ENCODE peak calls at places on chromosomes 16 and 17, in nine cellular contexts. J, H, S, P, A, F, Y, Q and X are unnamed samples.

GRCh38 chr17:81336930-81337325 is 41.8 kb upstream of the SLC38A10 start:
- DNase-seq in F (peak; percentile 65), J (no peak), H (peak; percentile 14), Q (no peak), S (no peak), A (no peak), Y (no peak), P (peak; percentile 67), X (no peak)

GRCh38 chr17:50467114-50467854 is 1.4 kb downstream of the CHAD start:
- DNase-seq in F (peak; percentile 40), Q (no peak), H (no peak), S (no peak), P (peak; percentile 43), A (no peak), J (no peak), Y (no peak), X (no peak)

GRCh38 chr17:58679263-58680037 is 12.4 kb downstream of the TEX14 start:
- DNase-seq in Y (no peak), H (no peak), A (no peak), J (peak; percentile 49), S (peak; percentile 78), P (no peak), F (no peak), Q (no peak), X (peak; percentile 75)

GRCh38 chr17:57762375-57762916 is 17.3 kb upstream of the CCDC182 start:
- DNase-seq in S (no peak), Y (no peak), Q (no peak), F (no peak), H (no peak), J (peak; percentile 43), P (no peak), A (no peak), X (no peak)

GRCh38 chr17:8475820-8476219 is 40.1 kb downstream of the NDEL1 start:
- DNase-seq in A (no peak), P (no peak), S (no peak), J (no peak), Q (no peak), F (no peak), Y (no peak), H (no peak), X (no peak)

GRCh38 chr16:30722916-30723315 is 23.9 kb downstream of the SRCAP start:
- DNase-seq in S (no peak), P (no peak), H (no peak), Y (no peak), A (no peak), J (no peak), Q (no peak), F (peak; percentile 57), X (no peak)

GRCh38 chr17:33121756-33122155 is 130.1 kb downstream of the SPACA3 start:
- DNase-seq in Y (no peak), P (no peak), A (no peak), J (no peak), F (no peak), Q (no peak), H (no peak), S (no peak), X (no peak)

GRCh38 chr16:66961065-66961744 is at the start of gene CES3:
- DNase-seq in Y (no peak), Q (peak; percentile 71), S (peak; percentile 85), J (peak; percentile 95), H (peak; percentile 89), A (no peak), P (no peak), F (no peak), X (peak; percentile 27)

GRCh38 chr17:37661372-37662014 is 18.2 kb upstream of the DDX52 start:
- DNase-seq in J (peak; percentile 49), P (no peak), S (no peak), Y (no peak), H (no peak), A (no peak), Q (no peak), F (no peak), X (no peak)

DNA sequence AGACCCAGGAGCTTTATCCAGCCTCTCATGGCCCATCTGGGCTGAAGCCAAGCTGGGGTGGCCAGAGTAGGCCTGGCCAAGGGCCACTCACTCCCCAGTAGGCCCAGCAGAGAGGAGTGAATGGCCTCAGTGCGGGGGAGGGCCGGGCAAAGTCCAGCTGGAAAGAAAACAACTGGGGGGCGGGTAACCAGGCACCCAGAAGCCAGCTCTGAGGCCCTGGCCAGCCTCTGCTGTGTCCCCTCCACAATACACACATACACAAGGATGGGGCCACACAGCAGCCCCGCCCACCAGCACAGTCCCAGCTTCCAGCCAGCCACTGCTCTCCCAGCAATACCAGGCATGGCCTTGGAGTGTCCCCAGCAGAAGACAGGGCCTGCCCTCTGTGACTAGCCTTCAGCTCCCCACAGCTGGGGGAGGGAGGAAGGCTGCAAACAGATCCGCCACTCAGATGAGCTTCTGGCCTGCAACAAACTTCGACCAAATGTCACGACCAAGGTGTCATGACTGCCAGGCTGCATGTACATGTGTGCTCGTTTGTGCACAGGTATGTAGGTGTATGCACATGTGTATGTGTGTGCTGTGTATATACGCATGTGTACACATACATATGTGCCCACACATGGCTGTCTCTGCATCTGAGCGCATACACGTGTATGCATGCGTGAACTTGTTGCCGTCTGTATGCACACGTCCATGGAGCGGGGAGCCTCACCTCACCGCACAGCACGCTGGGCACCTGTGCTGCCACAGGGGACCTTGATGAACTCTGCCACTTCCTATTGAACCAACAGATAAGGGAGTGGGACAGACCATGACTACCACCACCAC is 5.0 kb downstream of the CARHSP1 start:
- DNase-seq in Q (peak; percentile 87), Y (no peak), P (no peak), S (peak; percentile 100), J (peak; percentile 51), H (peak; percentile 71), A (no peak), F (no peak), X (no peak)
- TF ChIP-seq POLR2AphosphoS5 in Q (peak; percentile 5), Y (no peak), P (peak; percentile 71), S (peak; percentile 62), J (peak; percentile 28), H (peak; percentile 27), A (no peak), F (no peak), X (peak; percentile 28)

DNA sequence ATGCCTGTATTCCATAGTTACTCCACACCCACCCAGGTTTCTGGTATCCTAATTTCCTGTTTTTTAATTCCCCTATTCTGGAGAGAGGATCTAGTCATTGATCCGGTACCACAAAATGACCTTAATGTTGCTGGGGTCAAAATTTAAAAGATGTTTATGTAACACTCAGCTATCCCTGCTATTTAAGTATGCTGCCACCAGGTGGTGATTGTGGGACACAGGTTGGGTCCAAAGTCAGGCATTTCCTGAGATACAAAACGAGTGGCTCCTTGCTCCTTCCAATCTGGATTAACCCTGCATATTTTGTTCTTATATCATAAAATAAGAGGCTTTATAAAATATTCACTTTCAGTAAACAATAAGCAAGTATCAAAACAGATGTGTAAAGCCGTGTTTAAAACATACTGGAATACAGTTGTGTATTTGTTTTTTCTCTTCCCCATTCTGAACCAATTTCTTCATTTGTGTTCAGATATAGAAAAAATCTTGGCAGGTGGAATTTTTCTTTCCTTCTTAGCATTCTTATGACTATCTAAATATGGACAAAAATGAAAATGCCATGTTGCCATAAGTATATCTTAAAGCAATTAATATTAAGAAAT is 16.3 kb downstream of the HS3ST4 start:
- DNase-seq in A (no peak), F (no peak), Y (no peak), J (peak; percentile 80), S (peak; percentile 53), H (peak; percentile 10), Q (peak; percentile 42), P (no peak), X (no peak)
- TF ChIP-seq CTCF in A (no peak), F (no peak), Y (no peak), J (peak; percentile 72), S (peak; percentile 76), H (peak; percentile 51), Q (no peak), P (no peak), X (peak; percentile 79)

DNA sequence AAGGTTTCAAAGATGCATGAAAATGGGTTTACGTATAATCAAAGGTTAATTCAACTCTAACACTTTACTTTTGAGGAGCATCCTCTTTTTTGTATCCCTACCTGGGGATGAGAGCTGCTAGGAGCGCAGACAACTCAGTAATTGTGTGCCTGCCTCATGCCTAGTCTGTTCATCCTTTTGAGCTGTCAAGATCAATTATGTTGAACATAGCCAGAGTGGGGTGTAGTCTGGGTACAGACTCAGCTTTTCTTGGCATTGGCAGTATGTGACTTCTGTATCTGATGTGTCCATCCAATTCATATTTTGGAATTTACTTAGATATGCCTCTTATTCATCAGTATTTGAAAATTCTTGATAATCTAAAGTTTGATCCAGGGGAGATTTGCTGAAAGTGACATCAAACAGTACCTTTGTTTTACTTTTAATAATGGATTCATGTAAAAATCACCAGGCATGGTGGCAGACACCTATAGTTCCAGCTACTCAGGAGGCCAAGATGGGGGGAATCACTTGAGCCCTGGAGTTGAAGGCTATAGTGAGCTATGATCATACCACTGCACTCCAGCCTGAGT is 24.1 kb downstream of the PRKCA start:
- DNase-seq in P (no peak), H (no peak), Y (no peak), F (no peak), A (no peak), J (no peak), Q (no peak), S (no peak), X (no peak)
- TF ChIP-seq POLR2AphosphoS5 in P (no peak), H (no peak), Y (no peak), F (no peak), A (no peak), J (no peak), Q (no peak), S (no peak), X (no peak)

GRCh38 chr16:56336071-56336688 is 89.2 kb downstream of the AMFR start:
- DNase-seq in H (no peak), P (no peak), F (no peak), Y (no peak), A (no peak), J (no peak), Q (no peak), S (no peak), X (no peak)
- TF ChIP-seq CTCF in H (no peak), P (no peak), F (no peak), Y (no peak), A (no peak), J (no peak), Q (no peak), S (no peak), X (no peak)

GRCh38 chr17:78290671-78291070 is 59.2 kb downstream of the TMEM235 start:
- DNase-seq in A (no peak), P (no peak), S (no peak), J (no peak), Y (no peak), F (no peak), Q (no peak), H (no peak), X (no peak)
- TF ChIP-seq POLR2AphosphoS5 in A (no peak), P (no peak), S (no peak), J (no peak), Y (no peak), F (no peak), Q (no peak), H (no peak), X (no peak)